ENCODE peak calls at places on chromosome 18, in ten cellular contexts. One of them, this sample, is unnamed.

GRCh38 chr18:77376733-77377094 is 127.1 kb downstream of the GALR1 start:
- DNase-seq in amygdala: no peak
- DNase-seq in stimulated activated CD4-positive, alpha-beta T cell treated with anti-CD3 and anti-CD28 coated beads, Interleukin-1b, Interleukin-23, amount 100 ng/mL, for 48 hours: no peak
- DNase-seq in NCI-H187: no peak
- DNase-seq in NCI-H510A treated with DMSO at 0.1 percent for 48 hours: no peak
- DNase-seq in HT1080: no peak
- DNase-seq in kidney glomerular epithelial cell: no peak
- DNase-seq in AG09319: no peak
- DNase-seq in GM13976: no peak
- DNase-seq in fibroblast of pulmonary artery: no peak
- DNase-seq in this sample: no peak

GRCh38 chr18:55974521-55974920 is 386.5 kb upstream of the TCF4 start:
- DNase-seq in amygdala: no peak
- DNase-seq in stimulated activated CD4-positive, alpha-beta T cell treated with anti-CD3 and anti-CD28 coated beads, Interleukin-1b, Interleukin-23, amount 100 ng/mL, for 48 hours: no peak
- DNase-seq in NCI-H187: no peak
- DNase-seq in NCI-H510A treated with DMSO at 0.1 percent for 48 hours: no peak
- DNase-seq in HT1080: no peak
- DNase-seq in kidney glomerular epithelial cell: no peak
- DNase-seq in AG09319: no peak
- DNase-seq in GM13976: no peak
- DNase-seq in fibroblast of pulmonary artery: no peak
- DNase-seq in this sample: no peak

GRCh38 chr18:35407871-35408481 is 30.8 kb upstream of the ZNF396 start:
- DNase-seq in amygdala: no peak
- DNase-seq in stimulated activated CD4-positive, alpha-beta T cell treated with anti-CD3 and anti-CD28 coated beads, Interleukin-1b, Interleukin-23, amount 100 ng/mL, for 48 hours: no peak
- DNase-seq in NCI-H187: peak; percentile 12
- DNase-seq in NCI-H510A treated with DMSO at 0.1 percent for 48 hours: peak; percentile 97
- DNase-seq in HT1080: peak; percentile 72
- DNase-seq in kidney glomerular epithelial cell: peak; percentile 69
- DNase-seq in AG09319: peak; percentile 28
- DNase-seq in GM13976: peak; percentile 68
- DNase-seq in fibroblast of pulmonary artery: peak; percentile 84
- DNase-seq in this sample: peak; percentile 85

GRCh38 chr18:79290876-79291275 is 104.9 kb upstream of the NFATC1 start:
- DNase-seq in amygdala: no peak
- DNase-seq in stimulated activated CD4-positive, alpha-beta T cell treated with anti-CD3 and anti-CD28 coated beads, Interleukin-1b, Interleukin-23, amount 100 ng/mL, for 48 hours: no peak
- DNase-seq in NCI-H187: no peak
- DNase-seq in NCI-H510A treated with DMSO at 0.1 percent for 48 hours: no peak
- DNase-seq in HT1080: no peak
- DNase-seq in kidney glomerular epithelial cell: no peak
- DNase-seq in AG09319: no peak
- DNase-seq in GM13976: no peak
- DNase-seq in fibroblast of pulmonary artery: no peak
- DNase-seq in this sample: no peak

GRCh38 chr18:39938678-39939077 is 2016.4 kb upstream of the PIK3C3 start:
- DNase-seq in amygdala: no peak
- DNase-seq in stimulated activated CD4-positive, alpha-beta T cell treated with anti-CD3 and anti-CD28 coated beads, Interleukin-1b, Interleukin-23, amount 100 ng/mL, for 48 hours: no peak
- DNase-seq in NCI-H187: no peak
- DNase-seq in NCI-H510A treated with DMSO at 0.1 percent for 48 hours: no peak
- DNase-seq in HT1080: no peak
- DNase-seq in kidney glomerular epithelial cell: no peak
- DNase-seq in AG09319: no peak
- DNase-seq in GM13976: no peak
- DNase-seq in fibroblast of pulmonary artery: peak; percentile 21
- DNase-seq in this sample: no peak

GRCh38 chr18:11666176-11666575 is 22.9 kb upstream of the GNAL start:
- DNase-seq in amygdala: no peak
- DNase-seq in stimulated activated CD4-positive, alpha-beta T cell treated with anti-CD3 and anti-CD28 coated beads, Interleukin-1b, Interleukin-23, amount 100 ng/mL, for 48 hours: no peak
- DNase-seq in NCI-H187: no peak
- DNase-seq in NCI-H510A treated with DMSO at 0.1 percent for 48 hours: no peak
- DNase-seq in HT1080: no peak
- DNase-seq in kidney glomerular epithelial cell: no peak
- DNase-seq in AG09319: no peak
- DNase-seq in GM13976: no peak
- DNase-seq in fibroblast of pulmonary artery: no peak
- DNase-seq in this sample: no peak

GRCh38 chr18:32048507-32049091 is 30.0 kb downstream of the RNF125 start:
- DNase-seq in amygdala: no peak
- DNase-seq in stimulated activated CD4-positive, alpha-beta T cell treated with anti-CD3 and anti-CD28 coated beads, Interleukin-1b, Interleukin-23, amount 100 ng/mL, for 48 hours: peak; percentile 14
- DNase-seq in NCI-H187: no peak
- DNase-seq in NCI-H510A treated with DMSO at 0.1 percent for 48 hours: no peak
- DNase-seq in HT1080: peak; percentile 3
- DNase-seq in kidney glomerular epithelial cell: no peak
- DNase-seq in AG09319: peak; percentile 12
- DNase-seq in GM13976: no peak
- DNase-seq in fibroblast of pulmonary artery: peak; percentile 83
- DNase-seq in this sample: peak; percentile 91

GRCh38 chr18:54119524-54120019 is 104.9 kb downstream of the MBD2 start:
- DNase-seq in amygdala: no peak
- DNase-seq in stimulated activated CD4-positive, alpha-beta T cell treated with anti-CD3 and anti-CD28 coated beads, Interleukin-1b, Interleukin-23, amount 100 ng/mL, for 48 hours: no peak
- DNase-seq in NCI-H187: no peak
- DNase-seq in NCI-H510A treated with DMSO at 0.1 percent for 48 hours: peak; percentile 76
- DNase-seq in HT1080: peak; percentile 56
- DNase-seq in kidney glomerular epithelial cell: peak; percentile 69
- DNase-seq in AG09319: peak; percentile 47
- DNase-seq in GM13976: peak; percentile 31
- DNase-seq in fibroblast of pulmonary artery: peak; percentile 80
- DNase-seq in this sample: peak; percentile 47

GRCh38 chr18:10727477-10727876 is 201.7 kb downstream of the NAPG start:
- DNase-seq in amygdala: peak; percentile 11
- DNase-seq in stimulated activated CD4-positive, alpha-beta T cell treated with anti-CD3 and anti-CD28 coated beads, Interleukin-1b, Interleukin-23, amount 100 ng/mL, for 48 hours: no peak
- DNase-seq in NCI-H187: no peak
- DNase-seq in NCI-H510A treated with DMSO at 0.1 percent for 48 hours: no peak
- DNase-seq in HT1080: peak; percentile 5
- DNase-seq in kidney glomerular epithelial cell: no peak
- DNase-seq in AG09319: no peak
- DNase-seq in GM13976: no peak
- DNase-seq in fibroblast of pulmonary artery: peak; percentile 63
- DNase-seq in this sample: no peak

GRCh38 chr18:49494660-49495059 is 7.6 kb upstream of the C18orf32 start:
- DNase-seq in amygdala: no peak
- DNase-seq in stimulated activated CD4-positive, alpha-beta T cell treated with anti-CD3 and anti-CD28 coated beads, Interleukin-1b, Interleukin-23, amount 100 ng/mL, for 48 hours: no peak
- DNase-seq in NCI-H187: no peak
- DNase-seq in NCI-H510A treated with DMSO at 0.1 percent for 48 hours: no peak
- DNase-seq in HT1080: no peak
- DNase-seq in kidney glomerular epithelial cell: no peak
- DNase-seq in AG09319: no peak
- DNase-seq in GM13976: no peak
- DNase-seq in fibroblast of pulmonary artery: no peak
- DNase-seq in this sample: no peak

GRCh38 chr18:25146113-25146512 is 205.9 kb downstream of the ZNF521 start:
- DNase-seq in amygdala: no peak
- DNase-seq in stimulated activated CD4-positive, alpha-beta T cell treated with anti-CD3 and anti-CD28 coated beads, Interleukin-1b, Interleukin-23, amount 100 ng/mL, for 48 hours: no peak
- DNase-seq in NCI-H187: no peak
- DNase-seq in NCI-H510A treated with DMSO at 0.1 percent for 48 hours: no peak
- DNase-seq in HT1080: no peak
- DNase-seq in kidney glomerular epithelial cell: no peak
- DNase-seq in AG09319: no peak
- DNase-seq in GM13976: no peak
- DNase-seq in fibroblast of pulmonary artery: no peak
- DNase-seq in this sample: no peak

GRCh38 chr18:60358516-60358915 is 14.1 kb downstream of the MC4R start:
- DNase-seq in amygdala: no peak
- DNase-seq in stimulated activated CD4-positive, alpha-beta T cell treated with anti-CD3 and anti-CD28 coated beads, Interleukin-1b, Interleukin-23, amount 100 ng/mL, for 48 hours: no peak
- DNase-seq in NCI-H187: no peak
- DNase-seq in NCI-H510A treated with DMSO at 0.1 percent for 48 hours: no peak
- DNase-seq in HT1080: peak; percentile 65
- DNase-seq in kidney glomerular epithelial cell: no peak
- DNase-seq in AG09319: no peak
- DNase-seq in GM13976: no peak
- DNase-seq in fibroblast of pulmonary artery: peak; percentile 26
- DNase-seq in this sample: no peak

GRCh38 chr18:23900979-23901378 is 113.6 kb upstream of the TTC39C start:
- DNase-seq in amygdala: no peak
- DNase-seq in stimulated activated CD4-positive, alpha-beta T cell treated with anti-CD3 and anti-CD28 coated beads, Interleukin-1b, Interleukin-23, amount 100 ng/mL, for 48 hours: no peak
- DNase-seq in NCI-H187: no peak
- DNase-seq in NCI-H510A treated with DMSO at 0.1 percent for 48 hours: no peak
- DNase-seq in HT1080: no peak
- DNase-seq in kidney glomerular epithelial cell: peak; percentile 45
- DNase-seq in AG09319: no peak
- DNase-seq in GM13976: no peak
- DNase-seq in fibroblast of pulmonary artery: peak; percentile 70
- DNase-seq in this sample: no peak

GRCh38 chr18:77815666-77816338 is 566.2 kb downstream of the GALR1 start:
- DNase-seq in amygdala: no peak
- DNase-seq in stimulated activated CD4-positive, alpha-beta T cell treated with anti-CD3 and anti-CD28 coated beads, Interleukin-1b, Interleukin-23, amount 100 ng/mL, for 48 hours: no peak
- DNase-seq in NCI-H187: no peak
- DNase-seq in NCI-H510A treated with DMSO at 0.1 percent for 48 hours: no peak
- DNase-seq in HT1080: no peak
- DNase-seq in kidney glomerular epithelial cell: no peak
- DNase-seq in AG09319: no peak
- DNase-seq in GM13976: no peak
- DNase-seq in fibroblast of pulmonary artery: no peak
- DNase-seq in this sample: no peak

GRCh38 chr18:62999392-62999791 is 284.1 kb downstream of the PHLPP1 start:
- DNase-seq in amygdala: no peak
- DNase-seq in stimulated activated CD4-positive, alpha-beta T cell treated with anti-CD3 and anti-CD28 coated beads, Interleukin-1b, Interleukin-23, amount 100 ng/mL, for 48 hours: no peak
- DNase-seq in NCI-H187: no peak
- DNase-seq in NCI-H510A treated with DMSO at 0.1 percent for 48 hours: no peak
- DNase-seq in HT1080: peak; percentile 51
- DNase-seq in kidney glomerular epithelial cell: no peak
- DNase-seq in AG09319: peak; percentile 7
- DNase-seq in GM13976: no peak
- DNase-seq in fibroblast of pulmonary artery: peak; percentile 89
- DNase-seq in this sample: no peak